ENCODE peak calls at places on chromosome 1, in seven cellular contexts. One of them, this sample, is unnamed. For H3K27me3, the result is how much of the 10 kb centered on the place peaks cover.

GRCh38 chr1:14824314-14824915 is 225.9 kb downstream of the KAZN start:
- DNase-seq in neuronal stem cell: no peak
- DNase-seq in left ventricle myocardium inferior: no peak
- DNase-seq in uterus: no peak
- DNase-seq in fibroblast of lung: no peak
- DNase-seq in K562: no peak
- DNase-seq in body of pancreas: no peak
- DNase-seq in this sample: no peak

GRCh38 chr1:119689511-119689910 is 22.2 kb upstream of the PHGDH start:
- DNase-seq in neuronal stem cell: peak
- DNase-seq in left ventricle myocardium inferior: no peak
- DNase-seq in uterus: no peak
- DNase-seq in fibroblast of lung: no peak
- DNase-seq in K562: no peak
- DNase-seq in body of pancreas: no peak
- DNase-seq in this sample: no peak

GRCh38 chr1:29669488-29669871 is 433.2 kb downstream of the PTPRU start:
- DNase-seq in neuronal stem cell: no peak
- DNase-seq in left ventricle myocardium inferior: no peak
- DNase-seq in uterus: no peak
- DNase-seq in fibroblast of lung: no peak
- DNase-seq in K562: no peak
- DNase-seq in body of pancreas: no peak
- DNase-seq in this sample: no peak

GRCh38 chr1:9273177-9273576 is 19.5 kb upstream of the SPSB1 start:
- DNase-seq in neuronal stem cell: no peak
- DNase-seq in left ventricle myocardium inferior: no peak
- DNase-seq in uterus: no peak
- DNase-seq in fibroblast of lung: no peak
- DNase-seq in K562: no peak
- DNase-seq in body of pancreas: no peak
- DNase-seq in this sample: no peak

GRCh38 chr1:39076127-39076798 is 50.1 kb downstream of the NDUFS5 start:
- DNase-seq in neuronal stem cell: no peak
- DNase-seq in left ventricle myocardium inferior: peak
- DNase-seq in uterus: peak
- DNase-seq in fibroblast of lung: peak
- DNase-seq in K562: peak
- DNase-seq in body of pancreas: peak
- DNase-seq in this sample: no peak

GRCh38 chr1:30378991-30379581 is 344.3 kb downstream of the MATN1 start:
- DNase-seq in neuronal stem cell: no peak
- DNase-seq in left ventricle myocardium inferior: no peak
- DNase-seq in uterus: peak
- DNase-seq in fibroblast of lung: peak
- DNase-seq in K562: no peak
- DNase-seq in body of pancreas: no peak
- DNase-seq in this sample: no peak

GRCh38 chr1:9166289-9167235 is 37.7 kb upstream of the GPR157 start:
- DNase-seq in neuronal stem cell: no peak
- DNase-seq in left ventricle myocardium inferior: no peak
- DNase-seq in uterus: no peak
- DNase-seq in fibroblast of lung: peak
- DNase-seq in K562: no peak
- DNase-seq in body of pancreas: no peak
- DNase-seq in this sample: no peak

GRCh38 chr1:195903203-195903602 is 705.0 kb downstream of the KCNT2 start:
- DNase-seq in neuronal stem cell: no peak
- DNase-seq in left ventricle myocardium inferior: no peak
- DNase-seq in uterus: no peak
- DNase-seq in fibroblast of lung: no peak
- DNase-seq in K562: peak
- DNase-seq in body of pancreas: no peak
- DNase-seq in this sample: no peak

GRCh38 chr1:2406451-2407041 is 5.8 kb downstream of the PEX10 start:
- DNase-seq in neuronal stem cell: no peak
- DNase-seq in left ventricle myocardium inferior: no peak
- DNase-seq in uterus: no peak
- DNase-seq in fibroblast of lung: no peak
- DNase-seq in K562: no peak
- DNase-seq in body of pancreas: no peak
- DNase-seq in this sample: no peak

GRCh38 chr1:179743679-179744400 is 749 bp downstream of the FAM163A start:
- DNase-seq in neuronal stem cell: peak
- DNase-seq in left ventricle myocardium inferior: no peak
- DNase-seq in uterus: no peak
- DNase-seq in fibroblast of lung: no peak
- DNase-seq in K562: no peak
- DNase-seq in body of pancreas: no peak
- DNase-seq in this sample: no peak

GRCh38 chr1:179745131-179745611 is 2.1 kb downstream of the FAM163A start:
- DNase-seq in neuronal stem cell: no peak
- DNase-seq in left ventricle myocardium inferior: no peak
- DNase-seq in uterus: no peak
- DNase-seq in fibroblast of lung: no peak
- DNase-seq in K562: no peak
- DNase-seq in body of pancreas: no peak
- DNase-seq in this sample: no peak

GRCh38 chr1:179742717-179743678 is at the start of gene FAM163A:
- DNase-seq in neuronal stem cell: peak
- DNase-seq in left ventricle myocardium inferior: no peak
- DNase-seq in uterus: no peak
- DNase-seq in fibroblast of lung: no peak
- DNase-seq in K562: no peak
- DNase-seq in body of pancreas: no peak
- DNase-seq in this sample: peak

GRCh38 chr1:179745743-179746142 is 2.7 kb downstream of the FAM163A start:
- DNase-seq in neuronal stem cell: no peak
- DNase-seq in left ventricle myocardium inferior: no peak
- DNase-seq in uterus: no peak
- DNase-seq in fibroblast of lung: no peak
- DNase-seq in K562: no peak
- DNase-seq in body of pancreas: no peak
- DNase-seq in this sample: no peak

DNA sequence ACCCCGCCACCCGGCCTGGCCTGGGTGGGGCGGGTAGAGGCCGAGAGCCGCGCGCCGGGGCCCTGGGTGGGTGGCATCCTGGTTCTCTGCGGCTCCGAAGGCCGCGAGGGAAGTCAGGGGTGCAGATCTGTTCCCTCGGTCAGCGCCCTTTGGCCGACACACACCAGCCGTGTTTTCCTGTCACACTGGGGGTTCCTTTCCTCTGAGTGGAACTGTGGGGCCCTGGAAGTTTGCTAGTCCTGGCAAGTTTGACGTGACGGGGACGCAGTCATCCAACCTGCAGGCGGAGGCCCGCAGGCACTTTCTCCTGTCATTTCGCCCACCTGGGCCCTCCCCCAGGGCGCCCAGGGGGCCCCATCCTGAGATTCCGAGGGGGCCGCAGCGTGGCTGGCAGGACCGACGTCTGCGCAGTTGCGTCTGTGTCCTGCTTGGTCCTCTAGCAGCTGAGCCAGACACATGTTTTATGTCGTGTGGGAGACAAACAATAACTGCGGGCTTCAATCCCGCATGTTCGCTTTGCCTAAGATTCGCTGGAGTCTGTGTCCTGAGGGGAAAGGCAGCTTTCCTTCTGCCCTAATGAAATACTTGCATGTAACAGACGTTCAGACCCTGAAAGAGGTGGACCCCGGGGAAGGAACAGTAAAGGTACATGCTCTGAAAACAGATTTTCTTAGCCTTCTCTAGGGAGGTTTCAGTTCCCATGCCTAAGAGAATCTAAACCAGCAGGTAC is 1.5 kb downstream of the FAM163A start:
- DNase-seq in neuronal stem cell: no peak
- DNase-seq in left ventricle myocardium inferior: no peak
- DNase-seq in uterus: no peak
- DNase-seq in fibroblast of lung: no peak
- DNase-seq in K562: no peak
- DNase-seq in body of pancreas: no peak
- DNase-seq in this sample: no peak
- H3K27me3 ChIP-seq in neuronal stem cell: under half
- H3K27me3 ChIP-seq in left ventricle myocardium inferior: half or more
- H3K27me3 ChIP-seq in uterus: under half
- H3K27me3 ChIP-seq in fibroblast of lung: under half
- H3K27me3 ChIP-seq in K562: under half
- H3K27me3 ChIP-seq in body of pancreas: under half
- H3K27me3 ChIP-seq in this sample: half or more

GRCh38 chr1:935751-936231 is 12.1 kb downstream of the SAMD11 start:
- DNase-seq in neuronal stem cell: no peak
- DNase-seq in left ventricle myocardium inferior: no peak
- DNase-seq in uterus: no peak
- DNase-seq in fibroblast of lung: no peak
- DNase-seq in K562: peak
- DNase-seq in body of pancreas: no peak
- DNase-seq in this sample: no peak

GRCh38 chr1:936348-936747 is 12.6 kb downstream of the SAMD11 start:
- DNase-seq in neuronal stem cell: no peak
- DNase-seq in left ventricle myocardium inferior: no peak
- DNase-seq in uterus: no peak
- DNase-seq in fibroblast of lung: no peak
- DNase-seq in K562: no peak
- DNase-seq in body of pancreas: no peak
- DNase-seq in this sample: no peak

GRCh38 chr1:936865-937264 is 13.1 kb downstream of the SAMD11 start:
- DNase-seq in neuronal stem cell: no peak
- DNase-seq in left ventricle myocardium inferior: no peak
- DNase-seq in uterus: no peak
- DNase-seq in fibroblast of lung: no peak
- DNase-seq in K562: no peak
- DNase-seq in body of pancreas: no peak
- DNase-seq in this sample: no peak

GRCh38 chr1:933603-933940 is 9.8 kb downstream of the SAMD11 start:
- DNase-seq in neuronal stem cell: no peak
- DNase-seq in left ventricle myocardium inferior: no peak
- DNase-seq in uterus: no peak
- DNase-seq in fibroblast of lung: no peak
- DNase-seq in K562: no peak
- DNase-seq in body of pancreas: no peak
- DNase-seq in this sample: no peak

DNA sequence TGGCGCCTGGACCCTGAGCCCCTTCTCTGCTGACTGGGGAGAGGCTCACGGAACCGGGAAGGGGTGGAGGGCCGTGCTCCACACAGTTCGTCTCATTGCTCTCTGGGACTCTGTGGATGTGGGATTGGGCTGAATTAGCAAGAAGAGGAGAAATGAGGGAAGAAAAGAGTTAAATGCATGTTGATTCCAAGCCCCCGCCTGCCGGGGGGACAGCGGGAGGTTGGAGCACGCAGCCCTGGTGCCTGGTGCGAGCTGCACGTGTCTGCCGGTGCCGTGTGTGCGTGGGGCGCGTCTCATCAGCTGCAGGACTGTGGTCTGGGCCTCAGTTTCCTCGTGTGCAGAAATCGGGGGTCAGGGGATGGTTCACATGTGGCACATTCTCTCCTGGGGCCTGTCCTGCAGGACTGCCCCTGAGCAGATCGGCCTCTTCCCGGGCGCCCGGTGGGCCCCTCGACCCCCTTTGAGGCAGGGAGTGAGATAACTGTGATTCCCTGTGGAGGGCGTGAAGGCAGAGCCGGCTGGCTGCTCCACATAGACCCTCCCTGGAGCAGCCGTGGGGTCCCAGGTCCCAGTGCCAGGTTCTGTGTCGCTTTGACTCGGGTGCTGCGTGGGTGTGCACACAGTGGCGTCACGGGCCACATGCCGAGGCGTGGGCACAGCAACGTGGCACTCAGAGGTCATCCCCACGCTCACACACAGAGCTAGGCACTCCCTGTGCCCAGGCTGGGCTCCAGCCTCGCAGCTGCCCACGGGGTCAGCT is 11.4 kb downstream of the SAMD11 start:
- DNase-seq in neuronal stem cell: no peak
- DNase-seq in left ventricle myocardium inferior: no peak
- DNase-seq in uterus: no peak
- DNase-seq in fibroblast of lung: no peak
- DNase-seq in K562: no peak
- DNase-seq in body of pancreas: no peak
- DNase-seq in this sample: no peak
- H3K27me3 ChIP-seq in neuronal stem cell: under half
- H3K27me3 ChIP-seq in left ventricle myocardium inferior: half or more
- H3K27me3 ChIP-seq in uterus: under half
- H3K27me3 ChIP-seq in fibroblast of lung: under half
- H3K27me3 ChIP-seq in K562: under half
- H3K27me3 ChIP-seq in body of pancreas: under half
- H3K27me3 ChIP-seq in this sample: half or more

DNA sequence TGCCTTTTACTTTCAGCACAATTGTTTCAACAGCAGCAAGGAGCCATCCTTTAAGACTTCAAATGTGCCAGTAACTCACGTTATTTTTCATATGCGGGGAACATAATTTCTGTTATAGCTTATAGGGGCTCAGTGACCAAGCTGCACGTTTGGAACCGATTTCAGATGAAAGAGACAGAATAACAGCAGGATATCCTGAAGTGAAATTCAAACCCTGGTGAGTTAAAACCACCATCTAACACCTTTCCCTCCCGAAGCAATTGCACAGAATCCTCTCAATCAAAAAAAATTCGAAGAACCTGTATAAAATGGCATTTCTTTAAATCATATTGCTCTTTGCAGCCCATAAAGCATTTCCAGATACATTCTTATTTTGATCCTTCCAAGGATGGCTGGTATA is 6.9 kb downstream of the SMYD2 start:
- DNase-seq in neuronal stem cell: no peak
- DNase-seq in left ventricle myocardium inferior: no peak
- DNase-seq in uterus: no peak
- DNase-seq in fibroblast of lung: no peak
- DNase-seq in K562: no peak
- DNase-seq in body of pancreas: no peak
- DNase-seq in this sample: no peak
- H3K27me3 ChIP-seq in neuronal stem cell: under half
- H3K27me3 ChIP-seq in left ventricle myocardium inferior: under half
- H3K27me3 ChIP-seq in uterus: under half
- H3K27me3 ChIP-seq in fibroblast of lung: under half
- H3K27me3 ChIP-seq in K562: under half
- H3K27me3 ChIP-seq in body of pancreas: under half
- H3K27me3 ChIP-seq in this sample: under half

DNA sequence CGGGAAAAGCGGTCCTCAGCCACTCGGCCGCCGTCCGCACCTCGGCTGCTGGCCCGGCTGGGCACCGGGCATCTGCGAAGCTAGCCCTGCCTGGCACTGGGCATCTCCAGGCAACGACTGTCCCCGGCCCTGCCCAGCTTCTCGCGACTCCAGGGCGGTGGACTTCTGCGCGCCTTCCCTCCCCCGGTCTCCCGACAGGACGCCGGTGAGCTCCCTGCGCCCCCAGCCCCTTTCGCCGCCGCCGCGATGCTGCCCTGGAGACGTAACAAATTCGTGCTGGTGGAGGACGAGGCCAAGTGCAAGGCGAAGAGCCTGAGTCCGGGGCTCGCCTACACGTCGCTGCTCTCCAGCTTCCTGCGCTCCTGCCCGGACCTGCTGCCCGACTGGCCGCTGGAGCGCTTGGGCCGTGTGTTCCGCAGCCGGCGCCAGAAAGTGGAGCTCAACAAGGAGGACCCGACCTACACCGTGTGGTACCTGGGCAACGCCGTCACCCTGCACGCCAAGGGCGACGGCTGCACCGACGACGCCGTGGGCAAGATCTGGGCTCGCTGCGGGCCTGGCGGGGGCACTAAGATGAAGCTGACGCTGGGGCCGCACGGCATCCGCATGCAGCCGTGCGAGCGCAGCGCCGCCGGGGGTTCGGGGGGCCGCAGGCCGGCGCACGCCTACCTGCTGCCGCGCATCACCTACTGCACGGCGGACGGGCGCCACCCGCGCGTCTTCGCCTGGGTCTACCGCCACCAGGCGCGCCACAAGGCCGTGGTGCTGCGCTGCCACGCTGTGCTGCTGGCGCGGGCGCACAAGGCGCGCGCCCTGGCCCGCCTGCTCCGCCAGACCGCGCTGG is 577 bp downstream of the FAM43B start:
- DNase-seq in neuronal stem cell: peak
- DNase-seq in left ventricle myocardium inferior: no peak
- DNase-seq in uterus: no peak
- DNase-seq in fibroblast of lung: peak
- DNase-seq in K562: no peak
- DNase-seq in body of pancreas: no peak
- DNase-seq in this sample: no peak
- H3K27me3 ChIP-seq in neuronal stem cell: under half
- H3K27me3 ChIP-seq in left ventricle myocardium inferior: half or more
- H3K27me3 ChIP-seq in uterus: under half
- H3K27me3 ChIP-seq in fibroblast of lung: under half
- H3K27me3 ChIP-seq in K562: half or more
- H3K27me3 ChIP-seq in body of pancreas: under half
- H3K27me3 ChIP-seq in this sample: half or more

This sample was measured in left lung.